ENCODE peak calls at places on chromosomes 4 and X, in four cellular contexts. One of them, this sample, is unnamed.

GRCh38 chrX:130170752-130171445 is 863 bp upstream of the RAB33A start:
- DNase-seq in A673: peak
- DNase-seq in RWPE1: no peak
- DNase-seq in NCI-H510A treated with DMSO at 0.1 percent for 48 hours: peak
- DNase-seq in this sample: peak

GRCh38 chrX:151902813-151903591 is 9.7 kb upstream of the MAGEA4 start:
- DNase-seq in A673: no peak
- DNase-seq in RWPE1: peak
- DNase-seq in NCI-H510A treated with DMSO at 0.1 percent for 48 hours: no peak
- DNase-seq in this sample: peak

GRCh38 chr4:106690487-106690886 is 321.9 kb upstream of the GIMD1 start:
- DNase-seq in A673: peak
- DNase-seq in RWPE1: no peak
- DNase-seq in NCI-H510A treated with DMSO at 0.1 percent for 48 hours: no peak
- DNase-seq in this sample: peak

GRCh38 chr4:145734576-145735329 is 54.8 kb downstream of the C4orf51 start:
- DNase-seq in A673: no peak
- DNase-seq in RWPE1: peak
- DNase-seq in NCI-H510A treated with DMSO at 0.1 percent for 48 hours: no peak
- DNase-seq in this sample: peak

GRCh38 chr4:55397024-55397520 is 1.3 kb downstream of the TMEM165 start:
- DNase-seq in A673: no peak
- DNase-seq in RWPE1: no peak
- DNase-seq in NCI-H510A treated with DMSO at 0.1 percent for 48 hours: peak
- DNase-seq in this sample: peak

GRCh38 chr4:106312377-106312776 is 3.6 kb downstream of the TBCK start:
- DNase-seq in A673: no peak
- DNase-seq in RWPE1: no peak
- DNase-seq in NCI-H510A treated with DMSO at 0.1 percent for 48 hours: no peak
- DNase-seq in this sample: no peak

GRCh38 chrX:134548257-134548732 is 88.3 kb downstream of the HPRT1 start:
- DNase-seq in A673: no peak
- DNase-seq in RWPE1: no peak
- DNase-seq in NCI-H510A treated with DMSO at 0.1 percent for 48 hours: peak
- DNase-seq in this sample: peak

GRCh38 chrX:9515973-9516538 is 51.2 kb downstream of the TBL1X start:
- DNase-seq in A673: no peak
- DNase-seq in RWPE1: no peak
- DNase-seq in NCI-H510A treated with DMSO at 0.1 percent for 48 hours: no peak
- DNase-seq in this sample: no peak

GRCh38 chr4:2936773-2937145 is 26.4 kb downstream of the NOP14 start:
- DNase-seq in A673: no peak
- DNase-seq in RWPE1: peak
- DNase-seq in NCI-H510A treated with DMSO at 0.1 percent for 48 hours: no peak
- DNase-seq in this sample: peak

GRCh38 chrX:17563515-17563914 is 173.8 kb upstream of the SCML1 start:
- DNase-seq in A673: no peak
- DNase-seq in RWPE1: no peak
- DNase-seq in NCI-H510A treated with DMSO at 0.1 percent for 48 hours: no peak
- DNase-seq in this sample: no peak

GRCh38 chr4:138645289-138645688 is 370.3 kb upstream of the NOCT start:
- DNase-seq in A673: peak
- DNase-seq in RWPE1: no peak
- DNase-seq in NCI-H510A treated with DMSO at 0.1 percent for 48 hours: no peak
- DNase-seq in this sample: peak

GRCh38 chr4:26082565-26082964 is 168.5 kb downstream of the SMIM20 start:
- DNase-seq in A673: no peak
- DNase-seq in RWPE1: no peak
- DNase-seq in NCI-H510A treated with DMSO at 0.1 percent for 48 hours: no peak
- DNase-seq in this sample: no peak

GRCh38 chrX:110420771-110421498 is 62.3 kb downstream of the RTL9 start:
- DNase-seq in A673: peak
- DNase-seq in RWPE1: no peak
- DNase-seq in NCI-H510A treated with DMSO at 0.1 percent for 48 hours: no peak
- DNase-seq in this sample: peak

GRCh38 chr4:4320951-4321714 is 31.1 kb downstream of the ZBTB49 start:
- DNase-seq in A673: no peak
- DNase-seq in RWPE1: no peak
- DNase-seq in NCI-H510A treated with DMSO at 0.1 percent for 48 hours: no peak
- DNase-seq in this sample: no peak

GRCh38 chr4:90292438-90292837 is 165.2 kb downstream of the CCSER1 start:
- DNase-seq in A673: no peak
- DNase-seq in RWPE1: no peak
- DNase-seq in NCI-H510A treated with DMSO at 0.1 percent for 48 hours: no peak
- DNase-seq in this sample: no peak

GRCh38 chr4:114087596-114088230 is 108.3 kb upstream of the ARSJ start:
- DNase-seq in A673: peak
- DNase-seq in RWPE1: no peak
- DNase-seq in NCI-H510A treated with DMSO at 0.1 percent for 48 hours: no peak
- DNase-seq in this sample: peak

GRCh38 chr4:999863-1000425 is 6.7 kb upstream of the SLC26A1 start:
- DNase-seq in A673: no peak
- DNase-seq in RWPE1: no peak
- DNase-seq in NCI-H510A treated with DMSO at 0.1 percent for 48 hours: no peak
- DNase-seq in this sample: no peak

GRCh38 chr4:182916483-182917181 is 554 bp downstream of the DCTD start:
- DNase-seq in A673: peak
- DNase-seq in RWPE1: peak
- DNase-seq in NCI-H510A treated with DMSO at 0.1 percent for 48 hours: no peak
- DNase-seq in this sample: peak

GRCh38 chr4:147723316-147723715 is 8.6 kb upstream of the ARHGAP10 start:
- DNase-seq in A673: no peak
- DNase-seq in RWPE1: no peak
- DNase-seq in NCI-H510A treated with DMSO at 0.1 percent for 48 hours: no peak
- DNase-seq in this sample: no peak

GRCh38 chrX:47958943-47959342 is 44.8 kb downstream of the ZNF182 start:
- DNase-seq in A673: peak
- DNase-seq in RWPE1: no peak
- DNase-seq in NCI-H510A treated with DMSO at 0.1 percent for 48 hours: no peak
- DNase-seq in this sample: peak

GRCh38 chr4:40990202-40990898 is 224.0 kb downstream of the APBB2 start:
- DNase-seq in A673: peak
- DNase-seq in RWPE1: peak
- DNase-seq in NCI-H510A treated with DMSO at 0.1 percent for 48 hours: no peak
- DNase-seq in this sample: peak

GRCh38 chr4:88585908-88586307 is 6.4 kb upstream of the HERC3 start:
- DNase-seq in A673: no peak
- DNase-seq in RWPE1: no peak
- DNase-seq in NCI-H510A treated with DMSO at 0.1 percent for 48 hours: no peak
- DNase-seq in this sample: peak

GRCh38 chrX:155048997-155049619 is 21.8 kb downstream of the CMC4 start:
- DNase-seq in A673: peak
- DNase-seq in RWPE1: no peak
- DNase-seq in NCI-H510A treated with DMSO at 0.1 percent for 48 hours: peak
- DNase-seq in this sample: peak

GRCh38 chr4:183721207-183722081 is 62.4 kb downstream of the TRAPPC11 start:
- DNase-seq in A673: peak
- DNase-seq in RWPE1: no peak
- DNase-seq in NCI-H510A treated with DMSO at 0.1 percent for 48 hours: no peak
- DNase-seq in this sample: peak

GRCh38 chr4:71396382-71396781 is 57.6 kb downstream of the SLC4A4 start:
- DNase-seq in A673: no peak
- DNase-seq in RWPE1: no peak
- DNase-seq in NCI-H510A treated with DMSO at 0.1 percent for 48 hours: no peak
- DNase-seq in this sample: peak